ENCODE peak calls at places on chromosomes 5 and 9, in six cellular contexts. S, R, M, X, O and V are unnamed samples.
A peak's percentile ranks its signal among the peaks of the same experiment; 100 is the strongest.

GRCh38 chr5:150517272-150518152 is 9.6 kb downstream of the NDST1 start:
- DNase-seq in M (peak; percentile 6), O (peak; percentile 50), R (no peak), S (peak; percentile 99), X (peak; percentile 12), V (no peak)

GRCh38 chr5:58872670-58873273 is 289.9 kb downstream of the RAB3C start:
- DNase-seq in R (no peak), S (no peak), O (peak; percentile 86), X (no peak), M (peak; percentile 8), V (no peak)

GRCh38 chr5:149284501-149284900 is 12.8 kb downstream of the AFAP1L1 start:
- DNase-seq in S (no peak), X (no peak), O (no peak), M (peak; percentile 14), R (no peak), V (no peak)

GRCh38 chr9:87138128-87139040 is 191.1 kb upstream of the GAS1 start:
- DNase-seq in O (no peak), X (no peak), R (no peak), S (no peak), M (no peak), V (no peak)

GRCh38 chr9:34993502-34994428 is 4.2 kb downstream of the DNAJB5 start:
- DNase-seq in X (no peak), O (peak; percentile 93), R (no peak), M (no peak), S (no peak), V (no peak)

GRCh38 chr9:115164511-115164974 is 46.6 kb upstream of the TNC start:
- DNase-seq in R (no peak), X (no peak), O (peak; percentile 99), M (peak; percentile 90), S (peak; percentile 19), V (no peak)

GRCh38 chr5:34789021-34789531 is 49.9 kb upstream of the TTC23L start:
- DNase-seq in R (no peak), O (peak; percentile 12), X (no peak), S (peak; percentile 24), M (no peak), V (no peak)

GRCh38 chr5:87113848-87114247 is 153.8 kb upstream of the RASA1 start:
- DNase-seq in M (no peak), S (peak; percentile 86), R (no peak), X (no peak), O (peak; percentile 60), V (no peak)

GRCh38 chr9:113598451-113598850 is 134.9 kb downstream of the RGS3 start:
- DNase-seq in S (no peak), X (no peak), O (no peak), R (no peak), M (no peak), V (no peak)

GRCh38 chr5:143227301-143227700 is 176.2 kb downstream of the NR3C1 start:
- DNase-seq in O (no peak), M (no peak), X (no peak), S (no peak), R (no peak), V (no peak)

GRCh38 chr5:35781181-35781580 is 75.5 kb upstream of the IL7R start:
- DNase-seq in X (no peak), O (peak; percentile 39), S (no peak), R (no peak), M (no peak), V (no peak)

GRCh38 chr5:66987540-66987939 is 209.1 kb downstream of the CD180 start:
- DNase-seq in O (no peak), X (no peak), R (no peak), S (no peak), M (no peak), V (no peak)

GRCh38 chr9:83649515-83649914 is 26.6 kb downstream of the IDNK start:
- DNase-seq in M (no peak), X (no peak), S (no peak), O (no peak), R (no peak), V (no peak)

GRCh38 chr5:90518666-90519065 is 10.7 kb downstream of the LYSMD3 start:
- DNase-seq in R (no peak), X (peak; percentile 52), M (no peak), O (peak; percentile 34), S (peak; percentile 29), V (peak; percentile 45)

GRCh38 chr9:88528356-88528755 is 6.6 kb upstream of the NXNL2 start:
- DNase-seq in O (no peak), M (no peak), S (no peak), R (no peak), X (no peak), V (no peak)

GRCh38 chr9:96020822-96021615 is 145.5 kb downstream of the ERCC6L2 start:
- DNase-seq in M (peak; percentile 9), S (no peak), R (peak; percentile 64), X (no peak), O (peak; percentile 56), V (no peak)

GRCh38 chr9:78044189-78044588 is 12.6 kb upstream of the GNAQ start:
- DNase-seq in S (no peak), R (no peak), O (no peak), X (no peak), M (peak; percentile 49), V (no peak)

GRCh38 chr5:123699571-123699970 is 187.6 kb downstream of the CSNK1G3 start:
- DNase-seq in X (no peak), S (no peak), R (no peak), O (no peak), M (no peak), V (no peak)

GRCh38 chr9:20369391-20369790 is 252.9 kb downstream of the MLLT3 start:
- DNase-seq in M (no peak), S (no peak), R (no peak), O (no peak), X (no peak), V (no peak)

GRCh38 chr5:50343715-50344114 is 97.4 kb downstream of the EMB start:
- DNase-seq in R (no peak), S (no peak), X (no peak), M (no peak), O (no peak), V (no peak)

GRCh38 chr5:99034336-99034735 is 105.5 kb upstream of the CHD1 start:
- DNase-seq in X (no peak), R (no peak), M (no peak), S (no peak), O (peak; percentile 22), V (no peak)

GRCh38 chr9:111427186-111427585 is 57.0 kb downstream of the ECPAS start:
- DNase-seq in X (no peak), R (no peak), S (peak; percentile 20), O (no peak), M (no peak), V (no peak)

GRCh38 chr5:113089653-113090335 is 113.2 kb downstream of the DCP2 start:
- DNase-seq in O (no peak), X (no peak), M (no peak), R (no peak), S (no peak), V (no peak)

GRCh38 chr5:82308997-82309670 is 31.0 kb upstream of the RPS23 start:
- DNase-seq in R (no peak), X (no peak), O (no peak), M (no peak), S (no peak), V (no peak)

GRCh38 chr9:113503613-113504230 is 40.2 kb downstream of the RGS3 start:
- DNase-seq in O (no peak), M (no peak), S (no peak), X (no peak), R (no peak), V (no peak)

GRCh38 chr9:119963258-119963797 is 594.1 kb upstream of the BRINP1 start:
- DNase-seq in X (no peak), R (peak; percentile 7), S (no peak), M (no peak), O (peak; percentile 79), V (no peak)

GRCh38 chr5:114419941-114420340 is 58.1 kb downstream of the KCNN2 start:
- DNase-seq in X (no peak), R (no peak), O (no peak), S (peak; percentile 52), M (no peak), V (no peak)